ENCODE peak calls at places on chromosomes 4 and X, in four cellular contexts. M is cardiac fibroblast, T is GM23338, N is WERI-Rb-1. Z is an unnamed sample.

GRCh38 chr4:41142946-41143720 is 71.2 kb downstream of the APBB2 start:
- DNase-seq in M (peak), T (no peak), N (no peak), Z (peak)

GRCh38 chrX:79078114-79078513 is 66.4 kb upstream of the GPR174 start:
- DNase-seq in M (no peak), T (no peak), N (no peak), Z (no peak)

GRCh38 chrX:56728752-56729151 is 291 bp upstream of the NBDY start:
- DNase-seq in M (peak), T (peak), N (no peak), Z (no peak)

GRCh38 chrX:23797371-23798128 is 14.6 kb downstream of the SAT1 start:
- DNase-seq in M (no peak), T (peak), N (no peak), Z (no peak)

GRCh38 chrX:117645639-117646038 is 471.0 kb downstream of the KLHL13 start:
- DNase-seq in M (no peak), T (peak), N (no peak), Z (no peak)

GRCh38 chr4:186067757-186068385 is 1.1 kb upstream of the TLR3 start:
- DNase-seq in M (peak), T (peak), N (peak), Z (peak)

GRCh38 chr4:25174674-25175073 is 14.4 kb upstream of the SEPSECS start:
- DNase-seq in M (peak), T (no peak), N (no peak), Z (no peak)

GRCh38 chrX:109926743-109927662 is 75.9 kb upstream of the TMEM164 start:
- DNase-seq in M (no peak), T (no peak), N (no peak), Z (no peak)

GRCh38 chr4:129641179-129641578 is 545.2 kb downstream of the C4orf33 start:
- DNase-seq in M (peak), T (peak), N (peak), Z (peak)

GRCh38 chrX:77442728-77443127 is 4.5 kb upstream of the FGF16 start:
- DNase-seq in M (peak), T (no peak), N (no peak), Z (peak)

GRCh38 chrX:54180403-54180802 is 2.7 kb downstream of the FAM120C start:
- DNase-seq in M (peak), T (no peak), N (no peak), Z (no peak)

GRCh38 chrX:7132335-7133035 is 15.0 kb upstream of the STS start:
- DNase-seq in M (peak), T (peak), N (peak), Z (no peak)

GRCh38 chrX:107672955-107673378 is 44.7 kb downstream of the PRPS1 start:
- DNase-seq in M (peak), T (peak), N (peak), Z (peak)

GRCh38 chr4:140720387-140721087 is 35.6 kb downstream of the TBC1D9 start:
- DNase-seq in M (no peak), T (no peak), N (no peak), Z (no peak)
- H3K4me3 ChIP-seq in M (no peak), T (no peak), N (no peak), Z (no peak)

DNA sequence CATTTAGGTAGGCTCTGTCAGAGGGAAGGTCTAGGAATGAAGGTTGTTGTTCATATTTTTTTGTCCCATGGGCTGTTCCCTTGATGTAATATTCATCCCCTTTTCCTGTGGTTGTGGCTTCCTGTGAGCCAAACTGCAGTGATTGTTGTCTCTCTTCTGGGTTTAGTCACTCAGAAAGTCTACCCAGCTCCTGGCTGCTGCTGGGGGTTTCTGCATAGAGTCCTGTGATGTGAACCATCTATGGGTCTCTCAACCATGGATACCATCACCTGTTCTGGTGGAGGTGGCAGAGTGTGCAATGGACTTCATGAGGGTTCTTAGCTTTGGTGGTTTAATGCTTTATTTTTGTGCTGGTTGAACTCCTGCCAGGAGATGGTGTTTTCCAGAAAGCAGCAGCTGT is 122.8 kb downstream of the ZC4H2 start:
- DNase-seq in M (no peak), T (no peak), N (no peak), Z (no peak)
- H3K4me3 ChIP-seq in M (no peak), T (no peak), N (no peak), Z (no peak)

DNA sequence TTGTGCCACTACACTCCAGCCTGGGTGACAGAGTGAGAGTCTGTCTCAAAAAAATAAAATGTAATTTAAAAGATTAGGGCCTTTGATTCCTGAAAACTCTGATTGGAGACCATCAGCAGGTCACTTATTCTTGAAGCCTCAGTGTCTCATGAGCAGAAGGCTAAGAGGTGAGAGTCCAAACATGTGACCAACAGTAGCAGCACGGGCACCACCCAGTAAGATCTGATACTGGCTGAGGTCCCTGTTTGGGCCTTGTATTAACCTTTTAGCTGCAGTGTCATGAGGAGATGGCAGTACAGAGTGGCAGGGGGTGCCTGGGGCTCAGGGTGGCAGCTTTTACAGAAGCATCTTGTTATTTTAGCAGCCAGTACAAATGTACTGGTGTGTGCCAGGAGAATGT is 89.3 kb downstream of the FHDC1 start:
- DNase-seq in M (no peak), T (no peak), N (no peak), Z (no peak)
- H3K4me3 ChIP-seq in M (no peak), T (no peak), N (no peak), Z (no peak)

DNA sequence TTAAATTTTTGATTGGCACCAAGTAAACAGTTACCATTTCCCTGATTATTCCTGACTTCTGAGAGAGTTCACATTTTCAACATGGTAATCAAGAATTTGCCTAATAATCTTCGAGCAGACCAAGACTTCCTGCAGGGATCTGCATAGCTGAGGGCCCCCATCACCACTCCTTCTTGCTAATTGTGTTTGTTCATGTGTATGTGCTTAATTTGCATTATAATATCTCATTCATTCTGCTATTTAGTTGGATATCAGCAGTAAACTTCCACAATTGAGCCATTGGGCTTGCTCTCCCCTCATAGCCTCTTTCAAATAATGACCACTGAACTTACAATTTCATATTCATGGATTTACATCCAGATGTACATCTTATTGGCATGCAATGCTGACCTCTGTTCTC is 292.5 kb downstream of the SPATA18 start:
- DNase-seq in M (no peak), T (no peak), N (no peak), Z (no peak)
- H3K4me3 ChIP-seq in M (no peak), T (peak), N (no peak), Z (no peak)

GRCh38 chr4:148114436-148114835 is 327.8 kb downstream of the NR3C2 start:
- DNase-seq in M (no peak), T (no peak), N (no peak), Z (no peak)

GRCh38 chr4:148109216-148109615 is 333.0 kb downstream of the NR3C2 start:
- DNase-seq in M (no peak), T (no peak), N (no peak), Z (no peak)

GRCh38 chr4:148112231-148112982 is 329.8 kb downstream of the NR3C2 start:
- DNase-seq in M (peak), T (no peak), N (no peak), Z (peak)

GRCh38 chr4:148108776-148109175 is 333.4 kb downstream of the NR3C2 start:
- DNase-seq in M (no peak), T (no peak), N (no peak), Z (peak)

DNA sequence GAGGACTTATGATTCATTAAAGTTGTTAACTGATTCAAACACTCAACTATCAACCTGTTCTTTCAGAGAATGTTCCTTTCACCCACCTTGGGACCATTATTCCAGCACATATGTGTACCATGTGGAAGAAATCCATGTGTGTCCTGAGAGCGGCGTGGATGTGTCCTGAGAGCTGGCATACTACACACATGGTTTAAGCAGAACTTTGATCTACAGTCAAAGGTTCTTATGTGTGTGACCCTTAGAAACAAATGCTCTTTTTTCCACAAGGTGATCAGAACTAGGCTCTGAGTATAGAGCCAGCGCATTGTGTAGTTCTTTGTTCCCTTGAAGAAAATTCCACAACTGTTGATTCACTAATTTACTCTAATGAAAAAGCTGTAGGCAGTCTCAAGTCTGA is 332.0 kb downstream of the NR3C2 start:
- DNase-seq in M (no peak), T (no peak), N (no peak), Z (no peak)
- H3K4me3 ChIP-seq in M (no peak), T (no peak), N (no peak), Z (no peak)

GRCh38 chr4:127846765-127847164 is 33.9 kb upstream of the PLK4 start:
- DNase-seq in M (no peak), T (no peak), N (no peak), Z (no peak)
- H3K4me3 ChIP-seq in M (no peak), T (no peak), N (no peak), Z (no peak)

DNA sequence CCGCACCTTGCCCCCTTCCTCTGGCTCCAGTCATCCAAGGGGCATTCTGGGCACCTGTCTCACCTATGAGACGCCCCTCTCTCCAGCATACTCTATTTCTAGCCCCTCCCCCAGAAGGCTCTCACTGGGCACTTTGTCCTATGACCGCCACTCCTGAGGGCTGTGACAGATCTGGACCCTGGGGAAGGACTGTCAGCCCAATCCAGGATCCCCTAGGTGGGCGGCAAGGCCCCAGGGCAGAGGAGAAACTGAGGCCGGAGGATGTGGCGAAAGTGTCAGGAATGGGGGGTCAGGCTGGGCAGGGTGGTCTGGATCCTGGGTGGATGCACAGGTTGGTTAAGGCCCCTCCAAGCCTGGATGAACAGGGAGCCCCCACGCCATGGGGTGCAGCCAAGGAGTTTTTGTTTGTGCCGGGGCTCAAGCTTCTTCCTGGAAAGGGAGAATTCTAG is 16.2 kb upstream of the NAT8L start:
- DNase-seq in M (no peak), T (no peak), N (no peak), Z (no peak)
- H3K4me3 ChIP-seq in M (peak), T (peak), N (peak), Z (peak)

GRCh38 chr4:38858097-38858420 is 1.4 kb upstream of the TLR6 start:
- DNase-seq in M (no peak), T (no peak), N (no peak), Z (no peak)

GRCh38 chr4:38857354-38858096 is 908 bp upstream of the TLR6 start:
- DNase-seq in M (peak), T (no peak), N (no peak), Z (peak)

GRCh38 chr4:38856046-38856445 is 571 bp downstream of the TLR6 start:
- DNase-seq in M (no peak), T (no peak), N (no peak), Z (no peak)

GRCh38 chr4:38856524-38857337 is at the start of gene TLR6:
- DNase-seq in M (peak), T (peak), N (peak), Z (no peak)

GRCh38 chr4:38855466-38855865 is 1.2 kb downstream of the TLR6 start:
- DNase-seq in M (no peak), T (no peak), N (no peak), Z (no peak)
- H3K4me3 ChIP-seq in M (no peak), T (no peak), N (no peak), Z (no peak)

GRCh38 chrX:28787206-28787605 is 200.0 kb downstream of the IL1RAPL1 start:
- DNase-seq in M (peak), T (no peak), N (no peak), Z (peak)
- H3K4me3 ChIP-seq in M (no peak), T (no peak), N (no peak), Z (no peak)

Z was measured in skeletal muscle cell.